ENCODE peak calls at places on chromosomes 1 and 21, in seven cellular contexts. Q is mammary epithelial cell, G is OCI-LY7, A is IMR-90, T is Karpas-422, V is GM12878, B is astrocyte. P is an unnamed sample. For H4K20me1, the result is how much of the 10 kb centered on the place peaks cover.

GRCh38 chr21:29390778-29391177 is 92.1 kb downstream of the BACH1 start:
- DNase-seq in Q (no peak), G (no peak), A (no peak), T (no peak), V (no peak), B (no peak), P (no peak)

GRCh38 chr1:64474639-64475038 is 4.7 kb downstream of the CACHD1 start:
- DNase-seq in Q (peak), G (no peak), A (no peak), T (no peak), V (no peak), B (no peak), P (peak)

GRCh38 chr1:213492161-213493041 is 441.4 kb downstream of the RPS6KC1 start:
- DNase-seq in Q (no peak), G (no peak), A (no peak), T (no peak), V (no peak), B (no peak), P (no peak)

GRCh38 chr21:19523731-19524130 is 1120.1 kb upstream of the TMPRSS15 start:
- DNase-seq in Q (no peak), G (no peak), A (no peak), T (no peak), V (no peak), B (no peak), P (no peak)

GRCh38 chr1:26831059-26831458 is 4.6 kb downstream of the ZDHHC18 start:
- DNase-seq in Q (no peak), G (no peak), A (no peak), T (no peak), V (no peak), B (no peak), P (no peak)

GRCh38 chr1:94111879-94112278 is 9.1 kb downstream of the ABCA4 start:
- DNase-seq in Q (no peak), G (peak), A (no peak), T (peak), V (peak), B (no peak), P (no peak)

GRCh38 chr1:67710417-67710816 is 25.4 kb downstream of the GADD45A start:
- DNase-seq in Q (peak), G (no peak), A (peak), T (no peak), V (no peak), B (peak), P (peak)

GRCh38 chr21:38839683-38840286 is 34.1 kb downstream of the ETS2 start:
- DNase-seq in Q (peak), G (no peak), A (peak), T (no peak), V (no peak), B (peak), P (peak)

GRCh38 chr1:30915491-30916230 is 7.1 kb upstream of the SDC3 start:
- DNase-seq in Q (no peak), G (no peak), A (no peak), T (no peak), V (no peak), B (no peak), P (no peak)

GRCh38 chr1:24605534-24606295 is 37.4 kb upstream of the SRRM1 start:
- DNase-seq in Q (no peak), G (no peak), A (no peak), T (no peak), V (no peak), B (no peak), P (no peak)

GRCh38 chr1:193185861-193186714 is at the start of gene B3GALT2:
- DNase-seq in Q (peak), G (no peak), A (peak), T (peak), V (no peak), B (peak), P (peak)

DNA sequence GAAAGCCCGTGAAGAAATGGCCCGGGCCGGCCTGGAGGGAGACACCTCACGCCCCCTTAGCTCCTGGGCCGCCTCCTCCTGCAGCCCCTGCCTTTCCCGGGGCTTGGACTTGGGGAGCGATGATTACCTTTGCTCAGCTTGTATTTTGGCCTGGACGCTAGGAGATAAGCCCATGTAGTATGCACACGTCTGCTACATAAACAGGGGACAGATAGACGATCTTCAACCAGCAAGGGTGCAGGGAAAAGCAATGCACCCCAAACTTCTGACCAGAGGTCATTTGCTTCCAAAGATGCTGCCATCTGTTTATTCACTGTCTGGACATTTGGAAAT is 936 bp downstream of the TP73 start:
- DNase-seq in Q (no peak), G (no peak), A (no peak), T (no peak), V (no peak), B (no peak), P (no peak)
- H3K4me3 ChIP-seq in Q (no peak), G (no peak), A (no peak), T (no peak), V (peak), B (no peak), P (no peak)

DNA sequence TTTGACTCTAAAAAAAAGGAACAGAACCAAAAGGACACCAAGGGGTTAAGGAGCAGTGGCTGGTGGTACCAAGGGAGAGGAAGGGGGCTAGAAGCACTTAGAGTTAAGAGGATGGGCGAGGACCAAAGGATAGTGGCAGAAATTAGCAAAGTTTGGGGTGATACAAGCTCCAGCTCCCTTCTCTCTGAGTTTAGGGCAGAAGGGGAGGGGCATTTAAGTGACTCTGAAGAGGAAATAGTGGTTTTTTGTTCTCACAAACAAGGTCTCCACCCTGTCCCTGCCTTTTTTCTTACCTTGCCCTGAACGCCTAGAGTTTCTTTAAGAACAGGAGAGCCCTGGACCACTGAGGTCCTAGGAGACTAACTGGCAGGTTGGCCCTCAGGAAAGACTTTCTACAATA is 3.3 kb downstream of the CDC42SE1 start:
- DNase-seq in Q (no peak), G (no peak), A (no peak), T (no peak), V (no peak), B (no peak), P (no peak)
- H4K20me1 ChIP-seq in Q (under half), G (under half), A (under half), T (under half), V (under half), B (half or more), P (under half)

GRCh38 chr1:17118268-17118667 is 983 bp downstream of the PADI2 start:
- DNase-seq in Q (no peak), G (no peak), A (no peak), T (no peak), V (no peak), B (no peak), P (no peak)
- H3K4me3 ChIP-seq in Q (no peak), G (no peak), A (no peak), T (no peak), V (no peak), B (no peak), P (no peak)

DNA sequence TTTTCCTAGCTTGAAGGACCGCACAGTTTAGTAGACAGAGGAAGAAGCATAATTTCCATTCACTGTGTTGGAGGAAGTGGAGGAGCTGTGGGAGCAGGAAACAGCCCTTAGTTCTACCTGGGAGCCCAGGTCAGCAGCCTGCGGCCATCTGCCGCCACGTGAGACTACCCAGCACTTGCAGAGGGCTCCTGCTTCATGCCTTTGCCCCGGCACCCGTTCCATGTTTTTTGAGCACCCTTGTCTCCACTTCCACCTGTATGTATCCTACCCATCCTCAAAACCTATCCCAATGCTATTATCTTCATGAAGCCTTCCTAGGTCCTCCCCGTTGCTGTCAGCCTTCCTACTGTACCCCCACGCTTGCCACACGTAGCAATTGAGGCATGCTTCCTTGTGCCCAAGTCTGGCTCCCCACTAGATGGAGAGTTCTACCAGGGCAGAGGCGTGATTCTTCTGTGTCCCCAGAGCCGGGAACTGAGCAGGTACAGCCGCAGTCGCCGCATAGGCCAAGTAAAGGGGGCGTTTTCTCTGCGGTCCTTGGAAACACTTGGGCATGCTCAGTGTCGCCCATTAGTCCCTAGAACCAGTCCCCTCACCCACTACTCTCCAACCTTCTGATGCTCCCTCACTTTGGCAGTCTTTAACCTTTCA is 1.9 kb downstream of the SLC6A9 start:
- DNase-seq in Q (no peak), G (no peak), A (no peak), T (no peak), V (no peak), B (no peak), P (no peak)
- H4K20me1 ChIP-seq in Q (under half), G (under half), A (under half), T (under half), V (under half), B (under half), P (under half)

GRCh38 chr1:39133340-39133684 is 71.2 kb upstream of the MACF1 start:
- DNase-seq in Q (no peak), G (no peak), A (no peak), T (no peak), V (no peak), B (no peak), P (no peak)
- H3K4me3 ChIP-seq in Q (no peak), G (no peak), A (no peak), T (no peak), V (no peak), B (no peak), P (no peak)

GRCh38 chr1:109625601-109626560 is 6.2 kb downstream of the AMPD2 start:
- DNase-seq in Q (no peak), G (no peak), A (no peak), T (no peak), V (no peak), B (no peak), P (no peak)

GRCh38 chr1:109623601-109624161 is 4.0 kb downstream of the AMPD2 start:
- DNase-seq in Q (no peak), G (no peak), A (no peak), T (peak), V (no peak), B (no peak), P (no peak)

GRCh38 chr1:109622895-109623294 is 3.3 kb downstream of the AMPD2 start:
- DNase-seq in Q (no peak), G (no peak), A (no peak), T (no peak), V (no peak), B (no peak), P (no peak)

GRCh38 chr1:109625176-109625575 is 5.5 kb downstream of the AMPD2 start:
- DNase-seq in Q (no peak), G (no peak), A (no peak), T (no peak), V (no peak), B (no peak), P (no peak)

GRCh38 chr1:109624215-109625010 is 4.8 kb downstream of the AMPD2 start:
- DNase-seq in Q (no peak), G (peak), A (no peak), T (peak), V (no peak), B (no peak), P (no peak)
- H4K20me1 ChIP-seq in Q (under half), G (under half), A (half or more), T (under half), V (under half), B (half or more), P (under half)

GRCh38 chr1:148372731-148373130 is 110.4 kb downstream of the PPIAL4G start:
- DNase-seq in Q (peak), G (no peak), A (peak), T (no peak), V (no peak), B (no peak), P (no peak)

GRCh38 chr1:148367596-148367995 is 115.5 kb downstream of the PPIAL4G start:
- DNase-seq in Q (no peak), G (no peak), A (no peak), T (no peak), V (no peak), B (no peak), P (no peak)

GRCh38 chr1:148379170-148379500 is 104.0 kb downstream of the PPIAL4G start:
- DNase-seq in Q (no peak), G (no peak), A (no peak), T (no peak), V (no peak), B (no peak), P (no peak)

GRCh38 chr1:148374101-148374500 is 109.0 kb downstream of the PPIAL4G start:
- DNase-seq in Q (no peak), G (no peak), A (no peak), T (no peak), V (no peak), B (no peak), P (no peak)

GRCh38 chr1:148373236-148373935 is 109.7 kb downstream of the PPIAL4G start:
- DNase-seq in Q (no peak), G (no peak), A (no peak), T (no peak), V (no peak), B (no peak), P (no peak)
- H3K4me3 ChIP-seq in Q (no peak), G (no peak), A (no peak), T (no peak), V (no peak), B (no peak), P (no peak)

GRCh38 chr1:15948600-15949452 is 27.1 kb downstream of the ZBTB17 start:
- DNase-seq in Q (peak), G (no peak), A (peak), T (no peak), V (no peak), B (peak), P (peak)

GRCh38 chr1:15951341-15952153 is 24.4 kb downstream of the ZBTB17 start:
- DNase-seq in Q (no peak), G (no peak), A (no peak), T (no peak), V (no peak), B (no peak), P (no peak)

GRCh38 chr1:15949453-15950245 is 26.3 kb downstream of the ZBTB17 start:
- DNase-seq in Q (peak), G (peak), A (peak), T (peak), V (peak), B (peak), P (peak)

GRCh38 chr1:15950763-15951295 is 25.1 kb downstream of the ZBTB17 start:
- DNase-seq in Q (no peak), G (no peak), A (peak), T (no peak), V (no peak), B (peak), P (no peak)

DNA sequence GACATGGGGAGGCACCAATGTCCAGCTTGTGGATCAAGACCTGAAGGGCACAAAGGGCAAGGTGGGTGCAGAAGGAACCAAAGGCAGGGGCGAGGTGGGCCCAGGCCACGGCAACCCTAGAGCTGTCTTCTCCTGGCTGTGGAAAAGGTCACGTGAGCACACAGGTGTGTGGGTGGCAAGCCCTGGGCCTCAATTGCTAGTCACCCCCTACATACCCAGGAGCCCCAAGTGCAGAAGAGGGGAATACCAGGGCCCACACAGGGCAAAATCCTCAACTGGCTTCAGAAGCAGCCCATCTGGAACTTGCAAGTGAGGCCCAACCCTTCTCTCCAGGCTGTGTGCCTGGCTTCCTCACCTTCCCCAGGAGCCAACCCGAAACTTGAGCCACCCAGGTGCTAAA is 25.6 kb downstream of the ZBTB17 start:
- DNase-seq in Q (no peak), G (no peak), A (no peak), T (no peak), V (no peak), B (no peak), P (no peak)
- H4K20me1 ChIP-seq in Q (under half), G (under half), A (under half), T (under half), V (under half), B (under half), P (under half)